ENCODE peak calls at places on chromosomes 7 and 10, in seven cellular contexts. B, L, E, Q, P, R and A are unnamed samples.

GRCh38 chr7:36390199-36391090 is 783 bp downstream of the ANLN start:
- DNase-seq in B (peak; percentile 73), L (peak; percentile 56), E (peak; percentile 31), Q (peak; percentile 90), P (peak; percentile 89), R (no peak), A (peak; percentile 83)

GRCh38 chr7:29177963-29178612 is 16.5 kb upstream of the CHN2 start:
- DNase-seq in B (no peak), L (no peak), E (no peak), Q (no peak), P (no peak), R (no peak), A (peak; percentile 45)

GRCh38 chr10:28060031-28060607 is 61.2 kb upstream of the ODAD2 start:
- DNase-seq in B (no peak), L (no peak), E (no peak), Q (no peak), P (no peak), R (no peak), A (no peak)

GRCh38 chr7:143499246-143499645 is 21.6 kb downstream of the TAS2R41 start:
- DNase-seq in B (no peak), L (no peak), E (no peak), Q (no peak), P (no peak), R (no peak), A (no peak)

GRCh38 chr10:35532141-35532540 is 73.0 kb upstream of the GJD4 start:
- DNase-seq in B (no peak), L (no peak), E (no peak), Q (no peak), P (no peak), R (no peak), A (no peak)

GRCh38 chr10:70164179-70164578 is 6.1 kb downstream of the SAR1A start:
- DNase-seq in B (no peak), L (no peak), E (no peak), Q (no peak), P (no peak), R (no peak), A (no peak)

GRCh38 chr10:88065384-88066049 is 202.1 kb downstream of the PTEN start:
- DNase-seq in B (no peak), L (no peak), E (no peak), Q (no peak), P (no peak), R (no peak), A (no peak)

GRCh38 chr10:5958680-5959079 is 18.7 kb downstream of the IL15RA start:
- DNase-seq in B (no peak), L (no peak), E (no peak), Q (no peak), P (no peak), R (no peak), A (no peak)

GRCh38 chr10:93815304-93816091 is 57.8 kb downstream of the LGI1 start:
- DNase-seq in B (no peak), L (no peak), E (no peak), Q (peak; percentile 58), P (no peak), R (no peak), A (peak; percentile 86)

GRCh38 chr7:11207565-11207964 is 233.9 kb downstream of the PHF14 start:
- DNase-seq in B (no peak), L (no peak), E (no peak), Q (no peak), P (no peak), R (no peak), A (no peak)

GRCh38 chr7:159144756-159145543 is at the start of gene VIPR2:
- DNase-seq in B (no peak), L (no peak), E (no peak), Q (peak; percentile 72), P (no peak), R (no peak), A (no peak)

GRCh38 chr7:115475774-115476407 is 554.0 kb downstream of the MDFIC start:
- DNase-seq in B (no peak), L (no peak), E (no peak), Q (no peak), P (no peak), R (no peak), A (peak; percentile 41)

GRCh38 chr10:28125701-28126100 is 126.8 kb upstream of the ODAD2 start:
- DNase-seq in B (no peak), L (no peak), E (no peak), Q (no peak), P (no peak), R (no peak), A (no peak)

DNA sequence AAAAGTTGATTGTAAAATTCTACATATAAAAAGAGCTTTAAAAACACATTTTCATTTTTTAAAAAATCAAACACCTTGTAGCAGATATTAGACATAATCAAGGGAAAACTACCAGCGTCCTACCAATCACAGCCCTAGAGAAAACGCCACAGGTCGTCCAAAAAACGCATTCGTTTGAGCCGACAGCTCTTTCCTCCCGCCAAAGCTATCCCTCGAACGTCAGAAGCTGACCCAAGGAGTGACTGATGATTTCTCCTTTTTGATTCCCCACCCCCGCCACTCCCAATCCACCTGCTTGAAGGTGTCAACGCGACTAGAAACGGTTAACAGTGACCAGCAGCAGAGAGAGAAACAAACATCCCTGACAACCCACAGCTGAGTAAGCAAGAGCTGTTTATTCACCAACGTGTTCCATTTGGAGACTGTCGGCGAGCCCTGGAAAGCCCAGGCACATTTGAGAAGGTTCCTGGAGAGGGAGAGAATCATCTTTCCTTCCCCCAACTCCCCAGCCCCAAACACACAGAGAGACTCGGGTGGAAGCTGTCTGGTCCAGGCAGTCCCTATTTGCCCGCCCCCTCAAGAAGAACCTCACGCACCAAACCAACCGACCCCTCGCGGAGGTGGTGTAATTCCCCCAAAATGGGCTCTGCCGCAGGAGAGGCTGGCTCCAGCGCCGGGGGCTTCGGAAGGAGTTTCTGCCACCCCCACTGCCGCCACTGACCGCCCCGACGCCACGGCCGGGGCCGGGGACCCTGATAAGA is 622 bp downstream of the CPEB3 start:
- DNase-seq in B (peak; percentile 23), L (peak; percentile 32), E (no peak), Q (no peak), P (peak; percentile 25), R (no peak), A (peak; percentile 93)
- TF ChIP-seq JUND in B (no peak), L (no peak), E (no peak), Q (no peak), P (no peak), R (no peak), A (no peak)

DNA sequence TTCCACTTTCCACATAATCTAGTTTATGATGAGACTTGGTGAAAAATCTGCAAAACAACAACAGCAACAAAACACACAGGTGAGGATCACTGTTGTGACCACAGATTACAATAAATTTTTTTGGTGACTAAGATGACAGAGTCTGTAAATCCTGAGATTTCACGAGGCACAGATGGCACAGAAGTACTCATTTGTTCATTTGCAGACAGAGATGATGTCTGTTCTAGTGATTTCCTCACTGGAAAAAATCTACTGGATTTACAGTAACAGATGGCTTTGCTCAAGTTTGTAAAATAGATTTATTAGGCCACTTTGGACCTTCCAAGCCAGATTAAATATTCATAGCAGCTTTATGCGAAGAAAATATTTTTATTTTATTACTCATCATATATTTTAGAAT is 113.5 kb upstream of the STEAP1B start:
- DNase-seq in B (no peak), L (no peak), E (no peak), Q (no peak), P (no peak), R (no peak), A (no peak)
- TF ChIP-seq JUND in B (no peak), L (no peak), E (no peak), Q (no peak), P (no peak), R (no peak), A (no peak)

DNA sequence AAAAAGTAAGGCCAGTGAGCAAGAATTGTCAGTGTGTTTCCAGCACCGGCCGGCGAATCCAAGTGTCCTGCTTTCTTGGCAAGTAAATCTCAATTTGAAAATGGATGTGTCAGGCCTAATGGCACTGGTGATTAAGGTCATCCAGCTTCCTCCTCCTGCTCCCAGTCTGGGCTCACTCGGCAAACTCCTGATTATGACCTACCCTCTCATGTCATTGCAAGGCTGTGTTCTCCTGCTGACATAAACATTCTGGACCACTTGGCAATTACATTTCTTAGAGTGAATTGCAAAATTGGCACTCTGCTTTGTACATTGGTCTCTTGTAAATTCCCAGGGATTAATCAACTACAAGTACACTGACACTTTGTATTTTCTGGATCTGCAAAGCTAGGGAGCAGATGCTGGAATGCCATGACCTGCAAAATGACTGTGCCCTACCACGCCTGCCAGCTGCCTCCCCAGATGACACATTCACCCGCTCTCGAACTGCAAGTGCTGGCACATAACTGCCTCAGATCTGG is 473.8 kb downstream of the KIF20B start:
- DNase-seq in B (no peak), L (no peak), E (no peak), Q (no peak), P (no peak), R (no peak), A (no peak)
- TF ChIP-seq JUND in B (no peak), L (no peak), E (no peak), Q (no peak), P (no peak), R (no peak), A (no peak)

DNA sequence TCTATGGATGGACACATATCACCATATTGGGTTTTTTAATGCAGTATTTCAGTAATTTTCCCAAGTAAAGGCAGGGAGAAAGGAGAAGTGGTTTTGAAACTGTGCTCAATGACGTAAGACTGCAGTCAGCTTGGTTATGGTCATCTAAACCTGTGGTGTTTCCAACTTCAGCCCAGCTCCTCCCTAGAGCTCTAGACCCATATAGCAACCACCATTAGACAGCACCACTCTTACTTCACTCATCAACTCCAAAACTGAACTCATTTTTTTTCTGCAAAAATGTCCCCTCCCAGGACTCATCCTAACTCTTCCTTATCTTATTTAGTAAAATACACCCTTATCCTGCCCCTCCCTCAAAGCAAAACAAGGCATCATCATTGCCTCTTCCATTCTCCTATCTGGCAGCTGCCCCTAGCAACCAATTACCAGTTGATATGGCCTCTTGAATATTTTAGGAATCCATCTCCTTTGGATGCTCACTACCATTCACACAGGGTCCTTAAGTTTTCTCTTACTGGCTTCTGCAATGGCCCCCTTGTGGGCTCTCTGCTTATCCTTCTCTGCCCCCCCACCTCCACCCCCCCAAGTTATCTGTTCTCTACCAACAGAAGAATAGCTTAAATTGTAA is 1.5 kb upstream of the RALA start:
- DNase-seq in B (no peak), L (no peak), E (no peak), Q (no peak), P (peak; percentile 53), R (no peak), A (no peak)
- TF ChIP-seq JUND in B (no peak), L (no peak), E (no peak), Q (no peak), P (no peak), R (no peak), A (no peak)

GRCh38 chr10:113129117-113129516 is 179.1 kb downstream of the TCF7L2 start:
- DNase-seq in B (no peak), L (no peak), E (no peak), Q (no peak), P (no peak), R (no peak), A (no peak)

GRCh38 chr10:113131611-113132330 is 181.7 kb downstream of the TCF7L2 start:
- DNase-seq in B (peak; percentile 58), L (no peak), E (no peak), Q (no peak), P (no peak), R (no peak), A (no peak)

GRCh38 chr10:113133497-113133896 is 183.4 kb downstream of the TCF7L2 start:
- DNase-seq in B (no peak), L (no peak), E (no peak), Q (no peak), P (no peak), R (no peak), A (no peak)

GRCh38 chr10:113135025-113135424 is 185.0 kb downstream of the TCF7L2 start:
- DNase-seq in B (no peak), L (no peak), E (peak; percentile 61), Q (no peak), P (no peak), R (no peak), A (no peak)

GRCh38 chr10:113132651-113133088 is 182.6 kb downstream of the TCF7L2 start:
- DNase-seq in B (no peak), L (no peak), E (no peak), Q (no peak), P (no peak), R (no peak), A (no peak)
- TF ChIP-seq JUND in B (no peak), L (no peak), E (no peak), Q (no peak), P (no peak), R (no peak), A (no peak)